ENCODE peak calls at places on chromosomes 6 and 20, in six cellular contexts. H is neuronal stem cell, X is H9, I is IMR-90, V is H1, S is mesenchymal stem cell. W is an unnamed sample.

GRCh38 chr6:84892666-84893065 is 128.3 kb upstream of the TBX18 start:
- DNase-seq in H (no peak), X (no peak), I (no peak), V (no peak), S (no peak), W (no peak)

GRCh38 chr6:163946437-163946836 is 531.9 kb downstream of the QKI start:
- DNase-seq in H (no peak), X (no peak), I (no peak), V (peak; percentile 22), S (no peak), W (no peak)

GRCh38 chr20:57680131-57680716 is 29.6 kb downstream of the PMEPA1 start:
- DNase-seq in H (no peak), X (no peak), I (no peak), V (no peak), S (no peak), W (no peak)

GRCh38 chr6:141152951-141153350 is 979.8 kb upstream of the GJE1 start:
- DNase-seq in H (no peak), X (no peak), I (no peak), V (no peak), S (no peak), W (no peak)

GRCh38 chr20:1417273-1417672 is 24.4 kb upstream of the FKBP1A start:
- DNase-seq in H (no peak), X (no peak), I (peak; percentile 49), V (no peak), S (peak; percentile 91), W (peak; percentile 67)

GRCh38 chr20:60152792-60153191 is 194.6 kb downstream of the CDH26 start:
- DNase-seq in H (no peak), X (no peak), I (no peak), V (no peak), S (no peak), W (no peak)

GRCh38 chr6:169177516-169178196 is 76.0 kb downstream of the THBS2 start:
- DNase-seq in H (no peak), X (no peak), I (peak; percentile 23), V (no peak), S (no peak), W (no peak)

GRCh38 chr20:31485450-31486339 is 10.6 kb downstream of the REM1 start:
- DNase-seq in H (no peak), X (no peak), I (peak; percentile 8), V (no peak), S (peak; percentile 19), W (no peak)

GRCh38 chr6:126039284-126039683 is 52.9 kb downstream of the TRMT11 start:
- DNase-seq in H (no peak), X (no peak), I (peak; percentile 49), V (no peak), S (peak; percentile 16), W (peak; percentile 64)

GRCh38 chr20:1894951-1895673 is at the start of gene SIRPA:
- DNase-seq in H (peak; percentile 45), X (peak; percentile 48), I (peak; percentile 64), V (peak; percentile 62), S (peak; percentile 80), W (peak; percentile 61)

GRCh38 chr6:96301023-96301422 is 220.6 kb upstream of the UFL1 start:
- DNase-seq in H (no peak), X (no peak), I (no peak), V (no peak), S (no peak), W (peak; percentile 28)

GRCh38 chr20:35854697-35855434 is 83.1 kb downstream of the PHF20 start:
- DNase-seq in H (no peak), X (no peak), I (peak; percentile 43), V (no peak), S (no peak), W (no peak)

GRCh38 chr20:56685879-56686278 is 56.8 kb downstream of the TFAP2C start:
- DNase-seq in H (no peak), X (no peak), I (no peak), V (no peak), S (no peak), W (no peak)

GRCh38 chr6:44072452-44072958 is 54.7 kb downstream of the MRPL14 start:
- DNase-seq in H (no peak), X (no peak), I (no peak), V (no peak), S (no peak), W (no peak)

GRCh38 chr6:76684881-76685280 is 612.4 kb upstream of the IMPG1 start:
- DNase-seq in H (no peak), X (peak; percentile 78), I (peak; percentile 2), V (no peak), S (peak; percentile 11), W (peak; percentile 64)

GRCh38 chr20:1664911-1665310 is 7.3 kb upstream of the SIRPG start:
- DNase-seq in H (no peak), X (no peak), I (no peak), V (no peak), S (no peak), W (no peak)

GRCh38 chr6:161880070-161880469 is 606.2 kb upstream of the AGPAT4 start:
- DNase-seq in H (no peak), X (no peak), I (no peak), V (no peak), S (no peak), W (no peak)

GRCh38 chr6:39801456-39802251 is 9.5 kb downstream of the DAAM2 start:
- DNase-seq in H (no peak), X (no peak), I (no peak), V (no peak), S (no peak), W (no peak)

GRCh38 chr6:143734641-143735063 is 56.9 kb downstream of the PHACTR2 start:
- DNase-seq in H (no peak), X (no peak), I (no peak), V (no peak), S (no peak), W (no peak)

GRCh38 chr6:80472276-80472675 is 365.8 kb downstream of the BCKDHB start:
- DNase-seq in H (no peak), X (no peak), I (peak; percentile 15), V (no peak), S (no peak), W (no peak)

GRCh38 chr6:115610646-115611045 is 450.0 kb downstream of the FRK start:
- DNase-seq in H (no peak), X (no peak), I (no peak), V (no peak), S (no peak), W (peak; percentile 58)

GRCh38 chr6:4670295-4670694 is 105.9 kb upstream of the CDYL start:
- DNase-seq in H (no peak), X (no peak), I (no peak), V (peak; percentile 14), S (no peak), W (no peak)

GRCh38 chr6:145244712-145245111 is 490.6 kb downstream of the EPM2A start:
- DNase-seq in H (no peak), X (no peak), I (no peak), V (no peak), S (no peak), W (no peak)

GRCh38 chr20:58213112-58213511 is 15.3 kb downstream of the ANKRD60 start:
- DNase-seq in H (no peak), X (no peak), I (no peak), V (no peak), S (no peak), W (no peak)

GRCh38 chr20:51752343-51752951 is 15.7 kb downstream of the ATP9A start:
- DNase-seq in H (no peak), X (no peak), I (peak; percentile 93), V (no peak), S (peak; percentile 93), W (no peak)

GRCh38 chr6:106469882-106470281 is 109.4 kb downstream of the CRYBG1 start:
- DNase-seq in H (no peak), X (no peak), I (no peak), V (no peak), S (no peak), W (no peak)

GRCh38 chr6:139577124-139577800 is 202.8 kb upstream of the CITED2 start:
- DNase-seq in H (no peak), X (no peak), I (peak; percentile 44), V (no peak), S (no peak), W (no peak)
- H2BK120ac ChIP-seq in H (no peak overlapping the region), X (no peak overlapping the region), I (peak overlapping the region; percentile 100), V (no peak overlapping the region), S (peak overlapping the region; percentile 97), W (no peak overlapping the region)

DNA sequence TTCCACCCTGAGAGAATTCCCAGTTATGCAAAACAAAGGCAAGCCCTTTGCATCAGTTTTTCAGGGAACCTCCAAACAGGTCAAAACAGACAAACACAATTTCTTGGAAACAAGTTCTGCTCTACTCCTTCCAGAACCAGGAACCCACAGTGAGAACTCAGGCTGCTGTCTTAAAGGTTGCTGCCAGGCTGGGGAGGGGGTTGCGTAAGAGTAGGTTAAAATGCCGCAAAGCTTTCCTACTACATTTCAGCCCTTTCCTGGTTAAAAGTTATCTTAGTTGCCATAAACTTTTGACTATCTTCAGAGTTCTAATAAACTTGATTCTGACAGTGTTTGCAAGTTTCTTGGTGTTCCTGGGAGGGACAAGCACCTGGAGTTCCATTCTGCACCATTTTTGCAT is 33.8 kb downstream of the KPNA5 start:
- DNase-seq in H (no peak), X (no peak), I (no peak), V (no peak), S (no peak), W (no peak)
- H2BK15ac ChIP-seq in H (no peak overlapping the region), X (no peak overlapping the region), I (no peak overlapping the region), V (no peak overlapping the region), S (no peak overlapping the region), W (no peak overlapping the region)

DNA sequence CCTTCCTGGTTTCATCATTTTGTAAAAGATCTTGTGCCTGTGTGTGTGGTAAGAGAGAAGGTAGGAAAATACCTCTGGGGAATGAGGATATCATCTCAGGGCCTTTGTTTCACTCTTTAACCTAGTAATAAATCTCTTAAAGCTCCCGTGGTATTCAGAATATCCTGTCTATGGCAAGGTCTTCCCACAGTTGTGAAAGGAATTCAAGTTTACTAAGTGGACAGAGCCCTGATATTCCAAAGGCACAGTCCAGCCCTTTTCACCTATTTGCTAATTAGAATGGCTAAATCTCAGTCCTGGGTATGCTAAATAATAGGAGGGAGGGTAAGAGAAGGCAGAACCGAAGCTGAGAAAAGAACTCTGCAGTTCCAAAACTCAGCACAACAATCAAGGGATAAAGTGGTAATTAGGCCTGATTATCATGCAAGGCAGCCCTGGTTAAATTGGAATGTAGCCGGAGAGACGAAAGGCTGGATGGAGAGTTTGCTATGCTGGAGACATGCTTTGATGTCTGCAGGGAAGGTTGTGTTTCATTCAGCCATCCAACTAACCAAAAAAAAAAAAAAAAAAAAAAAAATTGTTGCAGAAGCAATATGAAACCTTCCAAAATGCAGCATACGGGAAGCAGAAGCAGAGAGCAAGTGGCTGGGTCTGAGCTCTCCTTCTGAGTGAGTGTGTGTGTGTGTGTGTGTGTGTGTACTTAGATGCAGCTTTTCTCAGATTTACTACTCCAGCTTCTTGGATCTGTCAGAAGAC is 28.5 kb upstream of the PIM1 start:
- DNase-seq in H (peak; percentile 75), X (peak; percentile 87), I (peak; percentile 81), V (no peak), S (peak; percentile 80), W (peak; percentile 96)
- H2BK120ac ChIP-seq in H (no peak overlapping the region), X (peak overlapping the region; percentile 89), I (peak overlapping the region; percentile 89), V (peak overlapping the region; percentile 93), S (peak overlapping the region; percentile 84), W (peak overlapping the region; percentile 88)

DNA sequence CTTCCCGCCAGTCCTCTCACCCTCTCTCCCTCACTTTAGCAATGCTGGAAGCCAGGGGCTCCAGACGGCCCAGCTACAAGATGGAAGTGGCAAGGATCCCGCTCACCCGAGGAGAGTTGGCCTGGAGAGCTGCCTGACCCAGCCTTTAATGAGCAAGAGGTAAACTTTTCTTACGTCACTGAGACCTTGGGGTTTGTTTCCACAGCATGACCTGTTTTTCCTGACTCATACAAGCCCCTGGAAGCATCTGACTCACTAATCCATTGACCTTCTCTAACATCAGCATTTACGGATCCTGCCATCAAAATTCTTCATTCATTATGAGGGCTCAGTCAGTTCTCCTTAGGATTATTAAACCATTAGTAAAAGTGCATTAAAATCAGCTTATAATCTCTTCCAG is 120.4 kb downstream of the MYLK4 start:
- DNase-seq in H (no peak), X (no peak), I (peak; percentile 99), V (no peak), S (peak; percentile 94), W (peak; percentile 63)
- H2BK15ac ChIP-seq in H (no peak overlapping the region), X (no peak overlapping the region), I (peak overlapping the region; percentile 10), V (no peak overlapping the region), S (no peak overlapping the region), W (no peak overlapping the region)

W was measured in mesendoderm.